ENCODE peak calls at places on chromosomes 2 and 18, in seven cellular contexts. One of them, this sample, is unnamed.

GRCh38 chr2:31081497-31081896 is 56.7 kb downstream of the GALNT14 start:
- DNase-seq in H9: no peak
- DNase-seq in mesenchymal stem cell: no peak
- DNase-seq in H1: no peak
- DNase-seq in neuronal stem cell: no peak
- DNase-seq in trophoblast cell: no peak
- DNase-seq in IMR-90: no peak
- DNase-seq in this sample: no peak

GRCh38 chr2:74142340-74142739 is 5.4 kb downstream of the BOLA3 start:
- DNase-seq in IMR-90: no peak
- DNase-seq in neuronal stem cell: no peak
- DNase-seq in mesenchymal stem cell: no peak
- DNase-seq in H9: peak; percentile 44
- DNase-seq in trophoblast cell: no peak
- DNase-seq in H1: no peak
- DNase-seq in this sample: peak; percentile 71

GRCh38 chr18:7174359-7175107 is 56.4 kb upstream of the LRRC30 start:
- DNase-seq in H9: peak; percentile 66
- DNase-seq in H1: no peak
- DNase-seq in mesenchymal stem cell: no peak
- DNase-seq in trophoblast cell: no peak
- DNase-seq in neuronal stem cell: no peak
- DNase-seq in IMR-90: no peak
- DNase-seq in this sample: peak; percentile 88

GRCh38 chr2:149313512-149313972 is 16.8 kb upstream of the LYPD6 start:
- DNase-seq in mesenchymal stem cell: peak; percentile 52
- DNase-seq in trophoblast cell: peak; percentile 20
- DNase-seq in neuronal stem cell: peak; percentile 33
- DNase-seq in IMR-90: peak; percentile 24
- DNase-seq in H1: no peak
- DNase-seq in H9: peak; percentile 72
- DNase-seq in this sample: peak; percentile 85

GRCh38 chr2:176398783-176399182 is 129.5 kb downstream of the MTX2 start:
- DNase-seq in mesenchymal stem cell: peak; percentile 56
- DNase-seq in H1: no peak
- DNase-seq in trophoblast cell: no peak
- DNase-seq in H9: no peak
- DNase-seq in neuronal stem cell: no peak
- DNase-seq in IMR-90: peak; percentile 59
- DNase-seq in this sample: no peak

GRCh38 chr2:121605820-121606733 is 43.2 kb downstream of the CLASP1 start:
- DNase-seq in H9: no peak
- DNase-seq in trophoblast cell: peak; percentile 9
- DNase-seq in mesenchymal stem cell: no peak
- DNase-seq in H1: no peak
- DNase-seq in IMR-90: peak; percentile 10
- DNase-seq in neuronal stem cell: no peak
- DNase-seq in this sample: no peak

GRCh38 chr18:44742741-44743311 is 62.1 kb downstream of the SETBP1 start:
- DNase-seq in trophoblast cell: no peak
- DNase-seq in neuronal stem cell: no peak
- DNase-seq in mesenchymal stem cell: no peak
- DNase-seq in IMR-90: peak; percentile 29
- DNase-seq in H1: no peak
- DNase-seq in H9: no peak
- DNase-seq in this sample: peak; percentile 58

GRCh38 chr2:221431477-221431876 is 140.6 kb downstream of the EPHA4 start:
- DNase-seq in trophoblast cell: no peak
- DNase-seq in neuronal stem cell: no peak
- DNase-seq in H9: no peak
- DNase-seq in IMR-90: no peak
- DNase-seq in H1: no peak
- DNase-seq in mesenchymal stem cell: no peak
- DNase-seq in this sample: no peak

GRCh38 chr2:70385966-70386595 is 84.2 kb upstream of the FAM136A start:
- DNase-seq in neuronal stem cell: no peak
- DNase-seq in H1: peak; percentile 31
- DNase-seq in trophoblast cell: no peak
- DNase-seq in mesenchymal stem cell: no peak
- DNase-seq in IMR-90: peak; percentile 60
- DNase-seq in H9: peak; percentile 71
- DNase-seq in this sample: peak; percentile 36

GRCh38 chr2:65026640-65027464 is 29.4 kb upstream of the CEP68 start:
- DNase-seq in neuronal stem cell: no peak
- DNase-seq in mesenchymal stem cell: no peak
- DNase-seq in H1: no peak
- DNase-seq in IMR-90: no peak
- DNase-seq in trophoblast cell: no peak
- DNase-seq in H9: no peak
- DNase-seq in this sample: no peak

GRCh38 chr2:37985333-37985732 is 60.2 kb downstream of the RMDN2 start:
- DNase-seq in mesenchymal stem cell: peak; percentile 26
- DNase-seq in trophoblast cell: no peak
- DNase-seq in H9: no peak
- DNase-seq in neuronal stem cell: no peak
- DNase-seq in IMR-90: peak; percentile 69
- DNase-seq in H1: no peak
- DNase-seq in this sample: no peak

GRCh38 chr2:127086800-127087737 is 19.9 kb downstream of the BIN1 start:
- DNase-seq in IMR-90: peak; percentile 88
- DNase-seq in neuronal stem cell: peak; percentile 61
- DNase-seq in H1: no peak
- DNase-seq in trophoblast cell: no peak
- DNase-seq in H9: peak; percentile 82
- DNase-seq in mesenchymal stem cell: peak; percentile 93
- DNase-seq in this sample: peak; percentile 89

GRCh38 chr2:98518106-98518505 is 73.4 kb downstream of the INPP4A start:
- DNase-seq in H9: no peak
- DNase-seq in neuronal stem cell: no peak
- DNase-seq in IMR-90: no peak
- DNase-seq in mesenchymal stem cell: peak; percentile 37
- DNase-seq in H1: no peak
- DNase-seq in trophoblast cell: no peak
- DNase-seq in this sample: peak; percentile 60

GRCh38 chr2:180524458-180524857 is 455.9 kb upstream of the UBE2E3 start:
- DNase-seq in mesenchymal stem cell: no peak
- DNase-seq in H1: no peak
- DNase-seq in H9: no peak
- DNase-seq in neuronal stem cell: no peak
- DNase-seq in trophoblast cell: no peak
- DNase-seq in IMR-90: peak; percentile 29
- DNase-seq in this sample: peak; percentile 59

GRCh38 chr2:210954508-210954907 is 398.1 kb downstream of the CPS1 start:
- DNase-seq in H1: no peak
- DNase-seq in trophoblast cell: no peak
- DNase-seq in H9: no peak
- DNase-seq in neuronal stem cell: no peak
- DNase-seq in mesenchymal stem cell: no peak
- DNase-seq in IMR-90: no peak
- DNase-seq in this sample: no peak

GRCh38 chr2:151914989-151915628 is 86.9 kb upstream of the ARL5A start:
- DNase-seq in trophoblast cell: no peak
- DNase-seq in H1: no peak
- DNase-seq in mesenchymal stem cell: no peak
- DNase-seq in neuronal stem cell: no peak
- DNase-seq in IMR-90: no peak
- DNase-seq in H9: no peak
- DNase-seq in this sample: peak; percentile 13

GRCh38 chr2:30385327-30385726 is 61.7 kb upstream of the LCLAT1 start:
- DNase-seq in trophoblast cell: peak; percentile 18
- DNase-seq in IMR-90: peak; percentile 63
- DNase-seq in H9: peak; percentile 67
- DNase-seq in H1: no peak
- DNase-seq in neuronal stem cell: peak; percentile 41
- DNase-seq in mesenchymal stem cell: peak; percentile 65
- DNase-seq in this sample: peak; percentile 63

GRCh38 chr2:106974891-106975290 is 88.9 kb upstream of the ST6GAL2 start:
- DNase-seq in H1: no peak
- DNase-seq in mesenchymal stem cell: no peak
- DNase-seq in trophoblast cell: no peak
- DNase-seq in H9: no peak
- DNase-seq in neuronal stem cell: no peak
- DNase-seq in IMR-90: no peak
- DNase-seq in this sample: no peak

GRCh38 chr2:56348382-56348781 is 164.6 kb downstream of the CCDC85A start:
- DNase-seq in H9: no peak
- DNase-seq in IMR-90: no peak
- DNase-seq in H1: no peak
- DNase-seq in neuronal stem cell: no peak
- DNase-seq in trophoblast cell: no peak
- DNase-seq in mesenchymal stem cell: no peak
- DNase-seq in this sample: peak; percentile 13

GRCh38 chr2:70541481-70542020 is 12.1 kb downstream of the TGFA start:
- DNase-seq in IMR-90: no peak
- DNase-seq in H9: no peak
- DNase-seq in trophoblast cell: no peak
- DNase-seq in neuronal stem cell: no peak
- DNase-seq in H1: no peak
- DNase-seq in mesenchymal stem cell: no peak
- DNase-seq in this sample: no peak

GRCh38 chr2:238941262-238941792 is 93.4 kb downstream of the TWIST2 start:
- DNase-seq in trophoblast cell: no peak
- DNase-seq in IMR-90: no peak
- DNase-seq in neuronal stem cell: no peak
- DNase-seq in H1: no peak
- DNase-seq in H9: peak; percentile 15
- DNase-seq in mesenchymal stem cell: no peak
- DNase-seq in this sample: no peak

GRCh38 chr18:80175451-80176235 is 66.6 kb downstream of the ADNP2 start:
- DNase-seq in mesenchymal stem cell: no peak
- DNase-seq in trophoblast cell: no peak
- DNase-seq in neuronal stem cell: no peak
- DNase-seq in IMR-90: no peak
- DNase-seq in H1: no peak
- DNase-seq in H9: no peak
- DNase-seq in this sample: no peak

GRCh38 chr2:239824866-239825704 is 200.1 kb downstream of the NDUFA10 start:
- DNase-seq in trophoblast cell: no peak
- DNase-seq in H9: peak; percentile 59
- DNase-seq in neuronal stem cell: no peak
- DNase-seq in H1: no peak
- DNase-seq in IMR-90: no peak
- DNase-seq in mesenchymal stem cell: no peak
- DNase-seq in this sample: peak; percentile 52

GRCh38 chr18:47847635-47848034 is 82.8 kb downstream of the SMAD2 start:
- DNase-seq in mesenchymal stem cell: no peak
- DNase-seq in H1: no peak
- DNase-seq in neuronal stem cell: no peak
- DNase-seq in H9: no peak
- DNase-seq in IMR-90: no peak
- DNase-seq in trophoblast cell: no peak
- DNase-seq in this sample: no peak

GRCh38 chr18:47846431-47846830 is 84.0 kb downstream of the SMAD2 start:
- DNase-seq in H1: no peak
- DNase-seq in trophoblast cell: peak; percentile 19
- DNase-seq in mesenchymal stem cell: peak; percentile 4
- DNase-seq in neuronal stem cell: no peak
- DNase-seq in IMR-90: no peak
- DNase-seq in H9: no peak
- DNase-seq in this sample: peak; percentile 76

GRCh38 chr18:47844828-47845227 is 85.6 kb downstream of the SMAD2 start:
- DNase-seq in H1: no peak
- DNase-seq in neuronal stem cell: no peak
- DNase-seq in H9: no peak
- DNase-seq in mesenchymal stem cell: no peak
- DNase-seq in IMR-90: no peak
- DNase-seq in trophoblast cell: no peak
- DNase-seq in this sample: no peak
- H2AK5ac ChIP-seq in H1: no peak overlapping the region
- H2AK5ac ChIP-seq in neuronal stem cell: no peak overlapping the region
- H2AK5ac ChIP-seq in H9: no peak overlapping the region
- H2AK5ac ChIP-seq in mesenchymal stem cell: no peak overlapping the region
- H2AK5ac ChIP-seq in IMR-90: no peak overlapping the region
- H2AK5ac ChIP-seq in trophoblast cell: no peak overlapping the region
- H2AK5ac ChIP-seq in this sample: no peak overlapping the region

DNA sequence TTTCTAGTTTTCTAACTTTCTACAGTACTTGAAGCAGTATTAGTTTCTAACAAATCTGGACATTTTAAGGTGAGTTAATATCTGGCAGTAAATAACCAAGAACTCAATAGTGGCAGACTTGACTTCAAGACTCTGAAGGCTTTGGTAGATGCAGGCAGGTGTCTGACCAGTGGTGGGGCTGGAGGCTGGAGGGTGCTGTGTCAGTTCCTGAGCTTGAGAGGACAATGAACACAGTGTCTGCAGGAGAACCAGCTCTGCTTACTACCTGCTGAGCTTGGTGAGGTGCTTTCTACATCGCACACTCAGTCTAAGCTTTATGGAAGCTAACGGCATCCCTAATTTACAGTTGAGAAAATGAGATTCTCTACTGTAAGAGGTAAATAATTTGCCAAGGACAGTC is 21.2 kb downstream of the ALLC start:
- DNase-seq in IMR-90: no peak
- DNase-seq in mesenchymal stem cell: no peak
- DNase-seq in H1: no peak
- DNase-seq in H9: no peak
- DNase-seq in neuronal stem cell: no peak
- DNase-seq in trophoblast cell: no peak
- DNase-seq in this sample: no peak
- H4K8ac ChIP-seq in IMR-90: no peak overlapping the region
- H4K8ac ChIP-seq in mesenchymal stem cell: no peak overlapping the region
- H4K8ac ChIP-seq in H1: no peak overlapping the region
- H4K8ac ChIP-seq in H9: no peak overlapping the region
- H4K8ac ChIP-seq in neuronal stem cell: no peak overlapping the region
- H4K8ac ChIP-seq in trophoblast cell: no peak overlapping the region
- H4K8ac ChIP-seq in this sample: no peak overlapping the region

GRCh38 chr18:13379062-13379800 is 160.7 kb downstream of the LDLRAD4 start:
- DNase-seq in H9: no peak
- DNase-seq in mesenchymal stem cell: no peak
- DNase-seq in H1: no peak
- DNase-seq in neuronal stem cell: no peak
- DNase-seq in IMR-90: no peak
- DNase-seq in trophoblast cell: no peak
- DNase-seq in this sample: no peak
- H3K4me1 ChIP-seq in H9: no peaks in the 10 kb centered on the region
- H3K4me1 ChIP-seq in mesenchymal stem cell: peaks cover 8% of the 10 kb centered on the region
- H3K4me1 ChIP-seq in H1: no peaks in the 10 kb centered on the region
- H3K4me1 ChIP-seq in neuronal stem cell: peaks cover 14% of the 10 kb centered on the region
- H3K4me1 ChIP-seq in IMR-90: no peaks in the 10 kb centered on the region
- H3K4me1 ChIP-seq in trophoblast cell: no peaks in the 10 kb centered on the region
- H3K4me1 ChIP-seq in this sample: no peaks in the 10 kb centered on the region

GRCh38 chr18:31586616-31587015 is 5.1 kb upstream of the TTR start:
- DNase-seq in mesenchymal stem cell: no peak
- DNase-seq in H9: no peak
- DNase-seq in neuronal stem cell: no peak
- DNase-seq in H1: no peak
- DNase-seq in trophoblast cell: peak; percentile 58
- DNase-seq in IMR-90: no peak
- DNase-seq in this sample: peak; percentile 62
- H2AK5ac ChIP-seq in mesenchymal stem cell: no peak overlapping the region
- H2AK5ac ChIP-seq in H9: no peak overlapping the region
- H2AK5ac ChIP-seq in neuronal stem cell: no peak overlapping the region
- H2AK5ac ChIP-seq in H1: no peak overlapping the region
- H2AK5ac ChIP-seq in trophoblast cell: no peak overlapping the region
- H2AK5ac ChIP-seq in IMR-90: no peak overlapping the region
- H2AK5ac ChIP-seq in this sample: no peak overlapping the region

GRCh38 chr2:16584824-16585546 is 80.6 kb downstream of the CYRIA start:
- DNase-seq in mesenchymal stem cell: no peak
- DNase-seq in H9: no peak
- DNase-seq in trophoblast cell: no peak
- DNase-seq in neuronal stem cell: no peak
- DNase-seq in IMR-90: no peak
- DNase-seq in H1: no peak
- DNase-seq in this sample: no peak
- H4K8ac ChIP-seq in mesenchymal stem cell: no peak overlapping the region
- H4K8ac ChIP-seq in H9: no peak overlapping the region
- H4K8ac ChIP-seq in trophoblast cell: no peak overlapping the region
- H4K8ac ChIP-seq in neuronal stem cell: no peak overlapping the region
- H4K8ac ChIP-seq in IMR-90: no peak overlapping the region
- H4K8ac ChIP-seq in H1: no peak overlapping the region
- H4K8ac ChIP-seq in this sample: no peak overlapping the region

This sample was measured in mesendoderm.